ENCODE peak calls at places on chromosomes 2 and 18, in eight cellular contexts. Q is upper lobe of left lung; P is HFF-Myc; D is fibroblast of pulmonary artery; H is Panc1; G is CD8-positive, alpha-beta T cell; K is fibroblast of lung; Y is gastrocnemius medialis. A is an unnamed sample.
A peak's percentile ranks its signal among the peaks of the same experiment; 100 is the strongest.

GRCh38 chr2:238120463-238121298 is 17.8 kb upstream of the KLHL30 start:
- DNase-seq in Q (no peak), P (no peak), D (peak; percentile 40), H (no peak), G (no peak), K (peak; percentile 10), Y (no peak), A (no peak)

GRCh38 chr2:179106342-179107178 is 56.6 kb upstream of the CCDC141 start:
- DNase-seq in Q (peak; percentile 72), P (peak; percentile 94), D (peak; percentile 99), H (peak; percentile 92), G (no peak), K (peak; percentile 95), Y (peak; percentile 35), A (peak; percentile 70)

GRCh38 chr2:30631051-30631671 is 176.1 kb downstream of the CAPN13 start:
- DNase-seq in Q (no peak), P (no peak), D (no peak), H (no peak), G (no peak), K (peak; percentile 76), Y (no peak), A (no peak)

GRCh38 chr18:28065031-28065792 is 111.7 kb downstream of the CDH2 start:
- DNase-seq in Q (no peak), P (peak; percentile 42), D (peak; percentile 98), H (no peak), G (no peak), K (peak; percentile 99), Y (no peak), A (peak; percentile 83)

GRCh38 chr2:233404227-233404626 is 49.9 kb downstream of the DGKD start:
- DNase-seq in Q (no peak), P (no peak), D (peak; percentile 69), H (no peak), G (peak; percentile 58), K (no peak), Y (no peak), A (no peak)

GRCh38 chr2:241286348-241287090 is 29.0 kb downstream of the HDLBP start:
- DNase-seq in Q (no peak), P (no peak), D (no peak), H (no peak), G (no peak), K (peak; percentile 46), Y (no peak), A (no peak)

GRCh38 chr18:39414009-39414700 is 1848.6 kb upstream of the CELF4 start:
- DNase-seq in Q (no peak), P (peak; percentile 20), D (peak; percentile 59), H (peak; percentile 61), G (no peak), K (peak; percentile 80), Y (no peak), A (peak; percentile 7)

GRCh38 chr2:86243272-86243671 is 44.0 kb downstream of the MRPL35 start:
- DNase-seq in Q (peak; percentile 30), P (no peak), D (no peak), H (no peak), G (no peak), K (no peak), Y (no peak), A (no peak)

GRCh38 chr18:74132201-74132600 is 15.4 kb downstream of the FBXO15 start:
- DNase-seq in Q (no peak), P (no peak), D (no peak), H (no peak), G (no peak), K (no peak), Y (no peak), A (no peak)

GRCh38 chr2:30871440-30871839 is 64.2 kb upstream of the CAPN13 start:
- DNase-seq in Q (no peak), P (no peak), D (no peak), H (no peak), G (no peak), K (no peak), Y (no peak), A (no peak)

GRCh38 chr2:197464180-197464579 is 10.8 kb downstream of the COQ10B start:
- DNase-seq in Q (no peak), P (no peak), D (peak; percentile 23), H (no peak), G (no peak), K (peak; percentile 49), Y (no peak), A (no peak)

GRCh38 chr2:96308248-96308647 is 2.9 kb upstream of the SNRNP200 start:
- DNase-seq in Q (no peak), P (no peak), D (no peak), H (no peak), G (no peak), K (no peak), Y (no peak), A (no peak)

GRCh38 chr2:27920148-27920885 is 29.8 kb downstream of the BABAM2 start:
- DNase-seq in Q (no peak), P (no peak), D (peak; percentile 94), H (peak; percentile 45), G (no peak), K (peak; percentile 68), Y (no peak), A (no peak)

GRCh38 chr2:173171924-173172643 is 96.4 kb downstream of the MAP3K20 start:
- DNase-seq in Q (no peak), P (no peak), D (no peak), H (no peak), G (no peak), K (peak; percentile 55), Y (no peak), A (no peak)

GRCh38 chr2:160358051-160358450 is 135.6 kb downstream of the RBMS1 start:
- DNase-seq in Q (no peak), P (no peak), D (no peak), H (no peak), G (no peak), K (peak; percentile 72), Y (no peak), A (peak; percentile 64)

GRCh38 chr2:202870431-202871160 is 970 bp downstream of the ICA1L start:
- DNase-seq in Q (peak; percentile 63), P (peak; percentile 38), D (peak; percentile 53), H (peak; percentile 55), G (peak; percentile 55), K (peak; percentile 49), Y (peak; percentile 47), A (no peak)

GRCh38 chr2:188381614-188382013 is 89.9 kb downstream of the GULP1 start:
- DNase-seq in Q (no peak), P (no peak), D (peak; percentile 48), H (peak; percentile 82), G (no peak), K (peak; percentile 84), Y (no peak), A (peak; percentile 34)

GRCh38 chr18:23995180-23995579 is 19.4 kb upstream of the TTC39C start:
- DNase-seq in Q (no peak), P (no peak), D (no peak), H (no peak), G (no peak), K (no peak), Y (no peak), A (no peak)

GRCh38 chr18:23994361-23994902 is 20.1 kb upstream of the TTC39C start:
- DNase-seq in Q (peak; percentile 73), P (peak; percentile 90), D (peak; percentile 64), H (peak; percentile 41), G (no peak), K (peak; percentile 92), Y (no peak), A (peak; percentile 78)

GRCh38 chr18:23998018-23998417 is 16.5 kb upstream of the TTC39C start:
- DNase-seq in Q (no peak), P (no peak), D (no peak), H (no peak), G (no peak), K (no peak), Y (no peak), A (no peak)

GRCh38 chr18:24000613-24001490 is 13.7 kb upstream of the TTC39C start:
- DNase-seq in Q (no peak), P (no peak), D (no peak), H (no peak), G (no peak), K (no peak), Y (no peak), A (no peak)

GRCh38 chr18:23998811-23999210 is 15.7 kb upstream of the TTC39C start:
- DNase-seq in Q (no peak), P (no peak), D (no peak), H (no peak), G (no peak), K (peak; percentile 33), Y (no peak), A (no peak)
- H3K4me3 ChIP-seq in Q (no peak overlapping the region), P (no peak overlapping the region), D (no peak overlapping the region), H (no peak overlapping the region), G (no peak overlapping the region), K (no peak overlapping the region), Y (no peak overlapping the region), A (no peak overlapping the region)

GRCh38 chr18:23528580-23529472 is 25.5 kb downstream of the RMC1 start:
- DNase-seq in Q (peak; percentile 66), P (peak; percentile 53), D (peak; percentile 37), H (no peak), G (no peak), K (peak; percentile 38), Y (no peak), A (peak; percentile 35)
- TF ChIP-seq CTCF in Q (no peak), P (no peak), D (no peak), H (no peak), G (no peak), K (no peak), Y (no peak), A (no peak)

GRCh38 chr2:231671617-231672350 is 36.5 kb upstream of the PTMA start:
- DNase-seq in Q (peak; percentile 56), P (no peak), D (no peak), H (no peak), G (no peak), K (no peak), Y (no peak), A (no peak)

GRCh38 chr2:231674587-231675334 is 33.6 kb upstream of the PTMA start:
- DNase-seq in Q (peak; percentile 66), P (no peak), D (peak; percentile 54), H (no peak), G (peak; percentile 37), K (peak; percentile 41), Y (no peak), A (no peak)

GRCh38 chr2:231672617-231673347 is 35.5 kb upstream of the PTMA start:
- DNase-seq in Q (peak; percentile 85), P (no peak), D (peak; percentile 53), H (no peak), G (no peak), K (peak; percentile 46), Y (no peak), A (no peak)

GRCh38 chr2:231670892-231671616 is 37.3 kb upstream of the PTMA start:
- DNase-seq in Q (peak; percentile 41), P (no peak), D (peak; percentile 35), H (no peak), G (no peak), K (no peak), Y (no peak), A (no peak)

GRCh38 chr2:231673348-231673770 is 35.0 kb upstream of the PTMA start:
- DNase-seq in Q (peak; percentile 90), P (no peak), D (peak; percentile 43), H (no peak), G (no peak), K (peak; percentile 62), Y (peak; percentile 34), A (no peak)
- H3K4me3 ChIP-seq in Q (peak overlapping the region; percentile 23), P (no peak overlapping the region), D (no peak overlapping the region), H (peak overlapping the region; percentile 53), G (no peak overlapping the region), K (no peak overlapping the region), Y (peak overlapping the region; percentile 11), A (no peak overlapping the region)

DNA sequence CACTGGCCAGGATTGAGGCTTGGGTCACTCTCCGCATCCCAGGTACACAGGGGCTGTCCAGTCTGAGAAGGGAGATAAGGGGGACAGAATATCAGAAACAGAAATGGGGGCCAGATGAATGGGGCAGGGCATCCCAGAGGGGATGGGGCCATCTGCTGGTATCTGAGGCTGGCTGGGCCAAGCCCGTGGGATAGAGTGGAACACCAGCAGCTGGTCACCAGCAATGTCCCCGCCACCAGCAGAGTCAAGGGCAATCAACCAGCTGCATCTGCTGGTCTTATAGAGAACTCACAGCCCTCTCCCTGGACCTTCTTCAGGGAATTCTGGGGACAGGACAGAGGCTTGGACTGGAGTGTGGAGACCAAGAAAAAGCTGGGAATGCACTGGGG is 128.8 kb upstream of the HAAO start:
- DNase-seq in Q (no peak), P (no peak), D (no peak), H (no peak), G (no peak), K (no peak), Y (no peak), A (no peak)
- TF ChIP-seq CTCF in Q (no peak), P (no peak), D (no peak), H (no peak), G (no peak), K (no peak), Y (no peak), A (no peak)

A was measured in AG09309.